ENCODE peak calls at places on chromosomes 12 and 14, in five cellular contexts. One of them, this sample, is unnamed.

GRCh38 chr12:47145188-47145587 is 65.4 kb upstream of the AMIGO2 start:
- DNase-seq in AG08396: no peak
- DNase-seq in neuronal stem cell: no peak
- DNase-seq in amniotic stem cell: no peak
- DNase-seq in NCI-H2081: no peak
- DNase-seq in this sample: no peak

GRCh38 chr12:26443309-26443708 is 247.9 kb downstream of the SSPN start:
- DNase-seq in AG08396: no peak
- DNase-seq in neuronal stem cell: no peak
- DNase-seq in amniotic stem cell: no peak
- DNase-seq in NCI-H2081: no peak
- DNase-seq in this sample: no peak

GRCh38 chr12:99915251-99916082 is 69.3 kb downstream of the ANKS1B start:
- DNase-seq in AG08396: peak; percentile 22
- DNase-seq in neuronal stem cell: no peak
- DNase-seq in amniotic stem cell: peak; percentile 63
- DNase-seq in NCI-H2081: no peak
- DNase-seq in this sample: peak; percentile 46

GRCh38 chr14:55851301-55851700 is 266.9 kb upstream of the PELI2 start:
- DNase-seq in AG08396: no peak
- DNase-seq in neuronal stem cell: no peak
- DNase-seq in amniotic stem cell: no peak
- DNase-seq in NCI-H2081: no peak
- DNase-seq in this sample: no peak

GRCh38 chr12:19978193-19978592 is 390.1 kb upstream of the PDE3A start:
- DNase-seq in AG08396: peak; percentile 21
- DNase-seq in neuronal stem cell: no peak
- DNase-seq in amniotic stem cell: peak; percentile 24
- DNase-seq in NCI-H2081: no peak
- DNase-seq in this sample: peak; percentile 42

GRCh38 chr12:96329545-96329944 is 70.7 kb downstream of the CDK17 start:
- DNase-seq in AG08396: no peak
- DNase-seq in neuronal stem cell: no peak
- DNase-seq in amniotic stem cell: no peak
- DNase-seq in NCI-H2081: no peak
- DNase-seq in this sample: no peak

GRCh38 chr12:12441051-12441807 is 84.4 kb downstream of the BORCS5 start:
- DNase-seq in AG08396: no peak
- DNase-seq in neuronal stem cell: no peak
- DNase-seq in amniotic stem cell: no peak
- DNase-seq in NCI-H2081: peak; percentile 96
- DNase-seq in this sample: no peak

GRCh38 chr12:2640709-2641108 is 154.1 kb upstream of the FKBP4 start:
- DNase-seq in AG08396: peak; percentile 96
- DNase-seq in neuronal stem cell: no peak
- DNase-seq in amniotic stem cell: peak; percentile 90
- DNase-seq in NCI-H2081: no peak
- DNase-seq in this sample: peak; percentile 94

GRCh38 chr12:102958073-102958829 is 777 bp downstream of the ASCL1 start:
- DNase-seq in AG08396: no peak
- DNase-seq in neuronal stem cell: peak; percentile 81
- DNase-seq in amniotic stem cell: no peak
- DNase-seq in NCI-H2081: peak; percentile 61
- DNase-seq in this sample: no peak

GRCh38 chr12:109309441-109310246 is 560 bp upstream of the FOXN4 start:
- DNase-seq in AG08396: no peak
- DNase-seq in neuronal stem cell: no peak
- DNase-seq in amniotic stem cell: no peak
- DNase-seq in NCI-H2081: peak; percentile 20
- DNase-seq in this sample: peak; percentile 18

GRCh38 chr14:24356208-24356607 is 11.8 kb upstream of the NFATC4 start:
- DNase-seq in AG08396: no peak
- DNase-seq in neuronal stem cell: no peak
- DNase-seq in amniotic stem cell: no peak
- DNase-seq in NCI-H2081: no peak
- DNase-seq in this sample: no peak

GRCh38 chr14:23352506-23353432 is at the start of gene SLC22A17:
- DNase-seq in AG08396: peak; percentile 93
- DNase-seq in neuronal stem cell: peak; percentile 82
- DNase-seq in amniotic stem cell: peak; percentile 88
- DNase-seq in NCI-H2081: peak; percentile 34
- DNase-seq in this sample: no peak

GRCh38 chr12:32115404-32116104 is 8.9 kb downstream of the BICD1 start:
- DNase-seq in AG08396: peak; percentile 89
- DNase-seq in neuronal stem cell: no peak
- DNase-seq in amniotic stem cell: peak; percentile 93
- DNase-seq in NCI-H2081: peak; percentile 32
- DNase-seq in this sample: peak; percentile 99

GRCh38 chr14:33855672-33856071 is 95.2 kb downstream of the EGLN3 start:
- DNase-seq in AG08396: no peak
- DNase-seq in neuronal stem cell: no peak
- DNase-seq in amniotic stem cell: no peak
- DNase-seq in NCI-H2081: no peak
- DNase-seq in this sample: no peak

GRCh38 chr12:16587514-16587913 is 18.4 kb downstream of the LMO3 start:
- DNase-seq in AG08396: no peak
- DNase-seq in neuronal stem cell: no peak
- DNase-seq in amniotic stem cell: no peak
- DNase-seq in NCI-H2081: peak; percentile 81
- DNase-seq in this sample: no peak

GRCh38 chr12:54749191-54749818 is 101.1 kb upstream of the DCD start:
- DNase-seq in AG08396: peak; percentile 49
- DNase-seq in neuronal stem cell: peak; percentile 51
- DNase-seq in amniotic stem cell: peak; percentile 6
- DNase-seq in NCI-H2081: peak; percentile 54
- DNase-seq in this sample: peak; percentile 64

GRCh38 chr14:33836203-33836894 is 114.5 kb downstream of the EGLN3 start:
- DNase-seq in AG08396: no peak
- DNase-seq in neuronal stem cell: no peak
- DNase-seq in amniotic stem cell: no peak
- DNase-seq in NCI-H2081: no peak
- DNase-seq in this sample: peak; percentile 36

GRCh38 chr12:113416091-113416754 is 6.0 kb upstream of the SDSL start:
- DNase-seq in AG08396: no peak
- DNase-seq in neuronal stem cell: no peak
- DNase-seq in amniotic stem cell: no peak
- DNase-seq in NCI-H2081: no peak
- DNase-seq in this sample: peak; percentile 35

GRCh38 chr12:120015313-120015712 is 26.3 kb downstream of the BICDL1 start:
- DNase-seq in AG08396: no peak
- DNase-seq in neuronal stem cell: no peak
- DNase-seq in amniotic stem cell: no peak
- DNase-seq in NCI-H2081: no peak
- DNase-seq in this sample: no peak

GRCh38 chr12:105280966-105281693 is 45.2 kb upstream of the APPL2 start:
- DNase-seq in AG08396: no peak
- DNase-seq in neuronal stem cell: no peak
- DNase-seq in amniotic stem cell: no peak
- DNase-seq in NCI-H2081: no peak
- DNase-seq in this sample: no peak

GRCh38 chr14:87847216-87847615 is 145.8 kb downstream of the GALC start:
- DNase-seq in AG08396: no peak
- DNase-seq in neuronal stem cell: no peak
- DNase-seq in amniotic stem cell: no peak
- DNase-seq in NCI-H2081: no peak
- DNase-seq in this sample: no peak

This sample was measured in MCF 10A.